ENCODE peak calls at places on chromosomes 1 and 21, in six cellular contexts. One of them, this sample, is unnamed.

GRCh38 chr1:182237329-182237728 is 154.3 kb downstream of the GLUL start:
- DNase-seq in WTC11: no peak
- DNase-seq in RWPE1: no peak
- DNase-seq in T-cell: no peak
- DNase-seq in activated naive CD4-positive, alpha-beta T cell: no peak
- DNase-seq in NCI-H1092: no peak
- DNase-seq in this sample: no peak

GRCh38 chr1:4768553-4768952 is 114.1 kb downstream of the AJAP1 start:
- DNase-seq in WTC11: no peak
- DNase-seq in RWPE1: no peak
- DNase-seq in T-cell: no peak
- DNase-seq in activated naive CD4-positive, alpha-beta T cell: no peak
- DNase-seq in NCI-H1092: no peak
- DNase-seq in this sample: no peak

GRCh38 chr1:30232288-30232899 is 491.0 kb downstream of the MATN1 start:
- DNase-seq in WTC11: peak; percentile 38
- DNase-seq in RWPE1: peak; percentile 28
- DNase-seq in T-cell: no peak
- DNase-seq in activated naive CD4-positive, alpha-beta T cell: no peak
- DNase-seq in NCI-H1092: no peak
- DNase-seq in this sample: peak; percentile 14

GRCh38 chr1:20709868-20710267 is 7.9 kb downstream of the KIF17 start:
- DNase-seq in WTC11: no peak
- DNase-seq in RWPE1: no peak
- DNase-seq in T-cell: no peak
- DNase-seq in activated naive CD4-positive, alpha-beta T cell: no peak
- DNase-seq in NCI-H1092: no peak
- DNase-seq in this sample: no peak

GRCh38 chr1:19081218-19081893 is 124.9 kb upstream of the IFFO2 start:
- DNase-seq in WTC11: no peak
- DNase-seq in RWPE1: no peak
- DNase-seq in T-cell: no peak
- DNase-seq in activated naive CD4-positive, alpha-beta T cell: no peak
- DNase-seq in NCI-H1092: no peak
- DNase-seq in this sample: no peak

GRCh38 chr1:231693361-231694080 is 66.9 kb downstream of the DISC1 start:
- DNase-seq in WTC11: no peak
- DNase-seq in RWPE1: no peak
- DNase-seq in T-cell: no peak
- DNase-seq in activated naive CD4-positive, alpha-beta T cell: no peak
- DNase-seq in NCI-H1092: no peak
- DNase-seq in this sample: no peak

GRCh38 chr1:160024195-160024905 is 7.4 kb downstream of the PIGM start:
- DNase-seq in WTC11: no peak
- DNase-seq in RWPE1: no peak
- DNase-seq in T-cell: no peak
- DNase-seq in activated naive CD4-positive, alpha-beta T cell: no peak
- DNase-seq in NCI-H1092: no peak
- DNase-seq in this sample: no peak

GRCh38 chr1:27491748-27492700 is 2.1 kb upstream of the WASF2 start:
- DNase-seq in WTC11: no peak
- DNase-seq in RWPE1: no peak
- DNase-seq in T-cell: no peak
- DNase-seq in activated naive CD4-positive, alpha-beta T cell: no peak
- DNase-seq in NCI-H1092: no peak
- DNase-seq in this sample: no peak

GRCh38 chr1:244273845-244274619 is 177.7 kb downstream of the ADSS2 start:
- DNase-seq in WTC11: no peak
- DNase-seq in RWPE1: peak; percentile 89
- DNase-seq in T-cell: no peak
- DNase-seq in activated naive CD4-positive, alpha-beta T cell: no peak
- DNase-seq in NCI-H1092: no peak
- DNase-seq in this sample: peak; percentile 67

GRCh38 chr1:201348211-201348566 is 29.3 kb downstream of the TNNT2 start:
- DNase-seq in WTC11: peak; percentile 81
- DNase-seq in RWPE1: peak; percentile 91
- DNase-seq in T-cell: no peak
- DNase-seq in activated naive CD4-positive, alpha-beta T cell: no peak
- DNase-seq in NCI-H1092: peak; percentile 39
- DNase-seq in this sample: peak; percentile 88

GRCh38 chr1:245488346-245489110 is 333.7 kb downstream of the KIF26B start:
- DNase-seq in WTC11: no peak
- DNase-seq in RWPE1: no peak
- DNase-seq in T-cell: no peak
- DNase-seq in activated naive CD4-positive, alpha-beta T cell: no peak
- DNase-seq in NCI-H1092: no peak
- DNase-seq in this sample: no peak

GRCh38 chr1:47664356-47664755 is 226.5 kb downstream of the FOXD2 start:
- DNase-seq in WTC11: no peak
- DNase-seq in RWPE1: no peak
- DNase-seq in T-cell: no peak
- DNase-seq in activated naive CD4-positive, alpha-beta T cell: no peak
- DNase-seq in NCI-H1092: no peak
- DNase-seq in this sample: no peak

GRCh38 chr1:235757697-235758096 is 108.1 kb upstream of the GNG4 start:
- DNase-seq in WTC11: no peak
- DNase-seq in RWPE1: no peak
- DNase-seq in T-cell: no peak
- DNase-seq in activated naive CD4-positive, alpha-beta T cell: no peak
- DNase-seq in NCI-H1092: no peak
- DNase-seq in this sample: no peak

GRCh38 chr21:35204850-35205564 is 155.9 kb upstream of the RUNX1 start:
- DNase-seq in WTC11: no peak
- DNase-seq in RWPE1: no peak
- DNase-seq in T-cell: no peak
- DNase-seq in activated naive CD4-positive, alpha-beta T cell: no peak
- DNase-seq in NCI-H1092: peak; percentile 91
- DNase-seq in this sample: peak; percentile 40